ENCODE peak calls at places on chromosomes 11 and 22, in four cellular contexts. One of them, this sample, is unnamed. For H3K27me3, the result is how much of the 10 kb centered on the place peaks cover.

GRCh38 chr11:68213555-68214172 is 568 bp upstream of the KMT5B start:
- DNase-seq in GM23338: peak
- DNase-seq in spleen: peak
- DNase-seq in stomach: peak
- DNase-seq in this sample: peak

GRCh38 chr11:119957951-119958350 is 180.0 kb downstream of the TRIM29 start:
- DNase-seq in GM23338: no peak
- DNase-seq in spleen: no peak
- DNase-seq in stomach: no peak
- DNase-seq in this sample: no peak

GRCh38 chr11:113147249-113147648 is 167.1 kb upstream of the TTC12 start:
- DNase-seq in GM23338: peak
- DNase-seq in spleen: no peak
- DNase-seq in stomach: no peak
- DNase-seq in this sample: no peak

GRCh38 chr22:44369916-44370804 is 57.4 kb upstream of the SHISAL1 start:
- DNase-seq in GM23338: no peak
- DNase-seq in spleen: peak
- DNase-seq in stomach: no peak
- DNase-seq in this sample: no peak

GRCh38 chr22:42519544-42520237 is at the start of gene RRP7A:
- DNase-seq in GM23338: peak
- DNase-seq in spleen: peak
- DNase-seq in stomach: peak
- DNase-seq in this sample: peak

GRCh38 chr11:111992456-111992855 is 32.8 kb upstream of the DLAT start:
- DNase-seq in GM23338: no peak
- DNase-seq in spleen: no peak
- DNase-seq in stomach: no peak
- DNase-seq in this sample: no peak

GRCh38 chr11:44634401-44635281 is 69.2 kb downstream of the CD82 start:
- DNase-seq in GM23338: peak
- DNase-seq in spleen: peak
- DNase-seq in stomach: peak
- DNase-seq in this sample: peak

GRCh38 chr22:38923463-38924196 is 33.8 kb upstream of the APOBEC3A start:
- DNase-seq in GM23338: peak
- DNase-seq in spleen: no peak
- DNase-seq in stomach: peak
- DNase-seq in this sample: peak

GRCh38 chr11:112613051-112613972 is 347.9 kb upstream of the NCAM1 start:
- DNase-seq in GM23338: no peak
- DNase-seq in spleen: no peak
- DNase-seq in stomach: no peak
- DNase-seq in this sample: no peak

GRCh38 chr11:83852775-83853442 is 566.7 kb upstream of the CCDC90B start:
- DNase-seq in GM23338: no peak
- DNase-seq in spleen: no peak
- DNase-seq in stomach: no peak
- DNase-seq in this sample: no peak

GRCh38 chr22:40673017-40673416 is 6.3 kb upstream of the MCHR1 start:
- DNase-seq in GM23338: no peak
- DNase-seq in spleen: no peak
- DNase-seq in stomach: no peak
- DNase-seq in this sample: no peak

DNA sequence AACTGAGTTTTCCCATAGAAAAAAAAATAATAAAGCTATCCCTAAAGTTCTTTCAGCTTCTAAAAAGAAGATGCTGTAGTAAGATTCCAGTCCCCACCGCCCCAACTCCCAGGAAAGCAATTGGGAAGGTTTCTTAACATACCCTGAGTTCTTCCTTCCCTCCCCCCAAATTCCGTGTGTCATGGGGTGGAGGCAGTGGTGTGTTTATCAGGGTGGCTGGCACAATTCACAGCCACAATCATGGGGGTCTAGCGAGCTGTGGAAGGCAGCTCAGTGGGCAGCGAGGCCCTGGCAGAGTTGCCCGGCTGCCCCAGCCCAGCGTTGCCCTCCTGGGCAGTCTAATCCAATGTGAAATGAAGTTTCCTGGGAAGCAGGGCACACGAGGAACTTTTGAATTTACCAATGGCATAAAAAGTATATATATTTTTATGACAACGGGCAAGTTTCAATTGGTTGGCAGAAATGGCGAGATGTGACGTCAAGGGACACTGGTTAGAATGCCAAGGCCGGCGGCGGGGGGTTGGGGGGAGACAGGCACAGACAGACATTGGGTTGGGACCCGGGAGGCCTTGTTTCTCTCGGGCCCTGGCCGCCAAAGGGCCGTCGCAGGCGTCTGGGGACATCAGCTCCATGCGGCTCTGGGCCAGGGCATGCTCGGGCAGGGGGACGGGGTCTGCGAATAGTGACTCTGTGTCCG is 80.7 kb upstream of the PPARA start:
- DNase-seq in GM23338: no peak
- DNase-seq in spleen: peak
- DNase-seq in stomach: peak
- DNase-seq in this sample: peak
- TF ChIP-seq POLR2AphosphoS5 in GM23338: no peak
- TF ChIP-seq POLR2AphosphoS5 in spleen: peak
- TF ChIP-seq POLR2AphosphoS5 in stomach: peak
- TF ChIP-seq POLR2AphosphoS5 in this sample: peak

GRCh38 chr22:19722175-19722914 is 994 bp upstream of the GP1BB start:
- DNase-seq in GM23338: peak
- DNase-seq in spleen: no peak
- DNase-seq in stomach: no peak
- DNase-seq in this sample: no peak

GRCh38 chr22:19724927-19725661 is 1.8 kb downstream of the GP1BB start:
- DNase-seq in GM23338: no peak
- DNase-seq in spleen: no peak
- DNase-seq in stomach: no peak
- DNase-seq in this sample: no peak

GRCh38 chr22:19722915-19723164 is 499 bp upstream of the GP1BB start:
- DNase-seq in GM23338: peak
- DNase-seq in spleen: no peak
- DNase-seq in stomach: no peak
- DNase-seq in this sample: no peak

GRCh38 chr22:19723165-19723989 is at the start of gene GP1BB:
- DNase-seq in GM23338: peak
- DNase-seq in spleen: no peak
- DNase-seq in stomach: peak
- DNase-seq in this sample: peak

DNA sequence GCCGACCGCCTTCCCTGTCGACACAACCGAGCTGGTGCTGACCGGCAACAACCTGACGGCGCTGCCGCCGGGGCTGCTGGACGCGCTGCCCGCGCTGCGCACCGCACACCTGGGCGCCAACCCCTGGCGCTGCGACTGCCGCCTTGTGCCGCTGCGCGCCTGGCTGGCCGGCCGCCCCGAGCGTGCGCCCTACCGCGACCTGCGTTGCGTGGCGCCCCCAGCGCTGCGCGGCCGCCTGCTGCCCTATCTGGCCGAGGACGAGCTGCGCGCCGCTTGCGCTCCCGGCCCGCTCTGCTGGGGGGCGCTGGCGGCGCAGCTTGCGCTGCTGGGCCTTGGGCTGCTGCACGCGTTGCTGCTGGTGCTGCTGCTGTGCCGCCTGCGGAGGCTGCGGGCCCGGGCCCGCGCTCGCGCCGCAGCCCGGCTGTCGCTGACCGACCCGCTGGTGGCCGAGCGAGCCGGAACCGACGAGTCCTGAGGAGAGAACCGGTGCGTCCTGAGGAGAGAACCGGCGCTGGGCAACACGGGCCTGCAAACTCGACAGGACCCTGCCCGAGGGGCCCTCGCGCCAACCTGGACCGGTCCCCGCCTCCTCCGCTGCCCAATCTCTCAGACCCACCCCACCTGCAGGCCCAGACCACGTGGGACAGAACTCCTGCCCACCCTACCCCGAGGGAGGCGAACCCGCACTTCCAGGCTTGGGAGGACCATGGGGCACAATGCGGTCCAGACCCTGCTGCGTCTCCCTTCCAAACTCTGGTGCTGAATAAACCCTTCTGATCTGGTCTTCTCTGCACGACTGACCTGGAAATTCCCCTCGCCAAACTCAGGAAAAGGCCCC is 870 bp downstream of the GP1BB start:
- DNase-seq in GM23338: peak
- DNase-seq in spleen: no peak
- DNase-seq in stomach: no peak
- DNase-seq in this sample: no peak
- H3K27me3 ChIP-seq in GM23338: half or more
- H3K27me3 ChIP-seq in spleen: half or more
- H3K27me3 ChIP-seq in stomach: under half
- H3K27me3 ChIP-seq in this sample: half or more

GRCh38 chr22:19882446-19883381 is 28.0 kb upstream of the GNB1L start:
- DNase-seq in GM23338: no peak
- DNase-seq in spleen: peak
- DNase-seq in stomach: no peak
- DNase-seq in this sample: no peak

GRCh38 chr22:19879248-19879575 is 24.5 kb upstream of the GNB1L start:
- DNase-seq in GM23338: no peak
- DNase-seq in spleen: peak
- DNase-seq in stomach: no peak
- DNase-seq in this sample: no peak

GRCh38 chr22:19879651-19879995 is 24.9 kb upstream of the GNB1L start:
- DNase-seq in GM23338: no peak
- DNase-seq in spleen: peak
- DNase-seq in stomach: no peak
- DNase-seq in this sample: no peak

GRCh38 chr22:19879996-19880785 is 25.5 kb upstream of the GNB1L start:
- DNase-seq in GM23338: no peak
- DNase-seq in spleen: peak
- DNase-seq in stomach: no peak
- DNase-seq in this sample: no peak

GRCh38 chr22:19880786-19881569 is 26.3 kb upstream of the GNB1L start:
- DNase-seq in GM23338: peak
- DNase-seq in spleen: peak
- DNase-seq in stomach: no peak
- DNase-seq in this sample: no peak
- H3K4me3 ChIP-seq in GM23338: peak
- H3K4me3 ChIP-seq in spleen: no peak
- H3K4me3 ChIP-seq in stomach: no peak
- H3K4me3 ChIP-seq in this sample: no peak

GRCh38 chr11:78298216-78298860 is 109.6 kb downstream of the USP35 start:
- DNase-seq in GM23338: no peak
- DNase-seq in spleen: no peak
- DNase-seq in stomach: no peak
- DNase-seq in this sample: no peak
- TF ChIP-seq POLR2AphosphoS5 in GM23338: no peak
- TF ChIP-seq POLR2AphosphoS5 in spleen: no peak
- TF ChIP-seq POLR2AphosphoS5 in stomach: no peak
- TF ChIP-seq POLR2AphosphoS5 in this sample: no peak

DNA sequence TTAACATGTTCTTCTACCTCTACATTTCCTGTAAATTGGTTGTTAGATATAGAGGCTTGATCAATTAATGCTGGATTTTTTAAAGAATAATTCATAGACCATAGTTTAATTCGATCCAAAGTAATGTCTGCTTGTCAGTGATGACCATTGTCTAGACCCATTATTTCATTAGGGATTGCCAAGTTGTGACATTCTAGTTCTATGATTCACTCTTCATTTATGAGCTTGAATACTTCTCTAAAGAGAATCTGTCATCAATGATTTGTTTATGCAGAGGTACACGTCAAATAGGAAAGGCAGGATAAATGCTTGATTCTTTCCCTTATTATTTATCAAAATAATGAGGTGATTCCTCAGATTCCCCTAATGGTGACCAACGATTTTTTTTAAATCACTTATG is 24.0 kb upstream of the ROBO3 start:
- DNase-seq in GM23338: no peak
- DNase-seq in spleen: no peak
- DNase-seq in stomach: no peak
- DNase-seq in this sample: no peak
- H3K27me3 ChIP-seq in GM23338: half or more
- H3K27me3 ChIP-seq in spleen: half or more
- H3K27me3 ChIP-seq in stomach: under half
- H3K27me3 ChIP-seq in this sample: half or more

GRCh38 chr22:46740910-46741785 is 3.1 kb upstream of the CERK start:
- DNase-seq in GM23338: no peak
- DNase-seq in spleen: no peak
- DNase-seq in stomach: peak
- DNase-seq in this sample: no peak
- H3K4me3 ChIP-seq in GM23338: no peak
- H3K4me3 ChIP-seq in spleen: no peak
- H3K4me3 ChIP-seq in stomach: no peak
- H3K4me3 ChIP-seq in this sample: no peak

GRCh38 chr11:8773125-8773524 is 90.5 kb downstream of the RPL27A start:
- DNase-seq in GM23338: no peak
- DNase-seq in spleen: no peak
- DNase-seq in stomach: no peak
- DNase-seq in this sample: no peak

GRCh38 chr11:8776209-8776608 is 93.6 kb downstream of the RPL27A start:
- DNase-seq in GM23338: no peak
- DNase-seq in spleen: no peak
- DNase-seq in stomach: peak
- DNase-seq in this sample: no peak

GRCh38 chr11:8775341-8776133 is 92.9 kb downstream of the RPL27A start:
- DNase-seq in GM23338: no peak
- DNase-seq in spleen: peak
- DNase-seq in stomach: peak
- DNase-seq in this sample: no peak

GRCh38 chr11:8772571-8772970 is 90.0 kb downstream of the RPL27A start:
- DNase-seq in GM23338: no peak
- DNase-seq in spleen: no peak
- DNase-seq in stomach: no peak
- DNase-seq in this sample: no peak

DNA sequence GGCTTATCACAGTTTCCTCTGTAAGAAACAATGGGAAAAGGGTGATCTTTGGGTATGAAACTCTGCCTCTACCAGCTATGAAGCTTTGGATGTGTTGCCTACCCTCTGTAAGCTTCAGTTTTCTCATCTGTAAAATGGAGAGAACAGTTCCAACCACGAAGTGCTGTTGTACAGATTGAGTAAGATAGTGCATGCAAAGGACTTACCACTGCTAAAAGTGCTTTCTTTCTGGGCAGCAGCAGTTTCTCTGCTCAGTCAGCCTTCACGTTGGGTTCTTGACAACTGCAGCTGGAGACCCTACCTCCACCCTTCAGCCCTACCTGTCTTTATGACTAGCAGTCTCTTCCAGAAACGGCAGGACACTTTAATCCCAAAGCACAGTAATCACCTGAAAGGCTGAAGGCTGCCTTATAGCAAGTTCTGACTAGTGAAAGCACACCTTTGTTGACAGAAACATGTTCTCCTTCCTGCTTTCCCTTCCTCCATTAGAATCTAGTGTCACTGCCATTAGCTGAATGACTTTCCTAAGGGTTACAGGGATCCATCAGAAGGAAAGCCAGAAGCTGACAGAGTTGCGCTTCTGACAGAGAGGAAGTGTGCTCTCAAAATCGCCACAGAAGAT is 91.4 kb downstream of the RPL27A start:
- DNase-seq in GM23338: no peak
- DNase-seq in spleen: no peak
- DNase-seq in stomach: no peak
- DNase-seq in this sample: no peak
- TF ChIP-seq POLR2AphosphoS5 in GM23338: no peak
- TF ChIP-seq POLR2AphosphoS5 in spleen: no peak
- TF ChIP-seq POLR2AphosphoS5 in stomach: peak
- TF ChIP-seq POLR2AphosphoS5 in this sample: no peak

GRCh38 chr11:70252844-70253243 is 17.6 kb upstream of the PPFIA1 start:
- DNase-seq in GM23338: no peak
- DNase-seq in spleen: no peak
- DNase-seq in stomach: no peak
- DNase-seq in this sample: no peak
- H3K27me3 ChIP-seq in GM23338: under half
- H3K27me3 ChIP-seq in spleen: under half
- H3K27me3 ChIP-seq in stomach: under half
- H3K27me3 ChIP-seq in this sample: under half

This sample was measured in transverse colon.